ENCODE peak calls at places on chromosomes 6 and 20, in ten cellular contexts. L is K562, J is A549, V is heart left ventricle, Y is cardiac fibroblast, F is stomach, T is AG04450, D is sigmoid colon, A is pancreas, N is PC-9. U is an unnamed sample.

GRCh38 chr20:23684261-23684660 is 4.6 kb downstream of the CST4 start:
- DNase-seq in L (no peak), J (no peak), V (no peak), Y (no peak), F (no peak), T (no peak), D (no peak), A (no peak), N (no peak), U (no peak)

GRCh38 chr6:17881085-17881883 is 106.2 kb downstream of the KIF13A start:
- DNase-seq in L (no peak), J (no peak), V (peak; percentile 22), Y (no peak), F (peak; percentile 30), T (no peak), D (no peak), A (no peak), N (no peak), U (no peak)

GRCh38 chr6:149082320-149082719 is 235.2 kb upstream of the TAB2 start:
- DNase-seq in L (peak; percentile 87), J (peak; percentile 73), V (peak; percentile 76), Y (peak; percentile 88), F (peak; percentile 86), T (no peak), D (peak; percentile 88), A (peak; percentile 82), N (peak; percentile 65), U (peak; percentile 87)

GRCh38 chr20:1764136-1765033 is 106.8 kb upstream of the SIRPG start:
- DNase-seq in L (peak; percentile 65), J (peak; percentile 85), V (peak; percentile 70), Y (peak; percentile 92), F (peak; percentile 71), T (peak; percentile 62), D (peak; percentile 80), A (peak; percentile 74), N (peak; percentile 76), U (peak; percentile 79)

GRCh38 chr20:32296874-32297420 is 19.5 kb downstream of the KIF3B start:
- DNase-seq in L (no peak), J (no peak), V (no peak), Y (peak; percentile 8), F (no peak), T (no peak), D (no peak), A (no peak), N (no peak), U (no peak)

GRCh38 chr20:41664584-41664983 is 46.4 kb upstream of the CHD6 start:
- DNase-seq in L (peak; percentile 75), J (peak; percentile 59), V (no peak), Y (no peak), F (no peak), T (no peak), D (no peak), A (no peak), N (no peak), U (peak; percentile 7)

GRCh38 chr6:20404641-20405032 is 3.0 kb downstream of the E2F3 start:
- DNase-seq in L (peak; percentile 91), J (peak; percentile 78), V (peak; percentile 27), Y (peak; percentile 78), F (no peak), T (no peak), D (no peak), A (no peak), N (peak; percentile 41), U (peak; percentile 71)

GRCh38 chr6:33683051-33683571 is 28.4 kb downstream of the UQCC2 start:
- DNase-seq in L (no peak), J (no peak), V (no peak), Y (peak; percentile 10), F (no peak), T (no peak), D (no peak), A (no peak), N (no peak), U (no peak)

DNA sequence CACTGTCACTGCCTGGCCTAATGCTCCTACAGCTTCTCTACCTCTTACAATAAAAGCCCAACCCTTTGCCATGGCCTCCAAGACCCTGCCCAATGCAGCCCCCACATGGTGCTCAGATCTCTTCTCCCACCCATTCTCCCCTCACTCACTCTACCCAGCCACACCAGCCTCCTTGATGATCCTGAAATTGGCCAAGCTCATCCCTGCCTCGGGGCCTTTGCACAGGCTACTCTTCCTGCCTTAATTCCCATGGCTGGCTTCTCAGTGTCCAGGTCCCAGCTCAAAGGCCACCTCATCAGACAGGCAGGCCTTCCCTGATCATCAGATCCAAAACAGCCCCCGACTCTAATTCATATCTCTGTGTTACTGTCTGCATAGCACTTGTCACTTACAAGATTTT is 25.6 kb downstream of the PREX1 start:
- DNase-seq in L (no peak), J (no peak), V (no peak), Y (no peak), F (no peak), T (no peak), D (peak; percentile 24), A (no peak), N (no peak), U (no peak)
- TF ChIP-seq CTCF in L (no peak), J (no peak), V (no peak), Y (no peak), F (no peak), T (no peak), D (no peak), A (no peak), N (no peak), U (no peak)

DNA sequence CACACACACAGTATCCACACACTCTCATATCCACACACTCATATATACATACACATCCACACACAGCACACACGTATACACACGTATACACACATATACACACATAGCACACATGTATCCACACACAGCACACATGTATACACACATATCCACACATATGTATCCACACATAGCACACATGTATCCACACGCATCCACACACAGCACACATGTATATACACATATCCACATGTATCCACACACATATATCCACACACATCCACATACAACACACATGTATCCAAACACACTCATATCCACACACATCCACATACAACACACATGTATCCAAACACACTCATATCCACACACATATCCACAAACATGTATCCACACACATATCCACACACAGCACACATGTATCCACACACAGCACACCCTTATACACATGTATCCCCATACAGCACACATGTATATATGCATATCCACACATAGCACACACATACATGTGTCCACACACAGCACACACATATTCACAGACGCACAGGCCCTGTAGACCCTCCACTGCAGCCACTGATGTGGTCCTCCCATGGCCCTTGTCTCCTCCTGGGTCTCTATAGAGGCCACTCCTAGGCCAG is 172.1 kb downstream of the CDH4 start:
- DNase-seq in L (no peak), J (no peak), V (no peak), Y (no peak), F (no peak), T (no peak), D (no peak), A (no peak), N (no peak), U (no peak)
- H3K4me3 ChIP-seq in L (no peak overlapping the region), J (no peak overlapping the region), V (no peak overlapping the region), Y (no peak overlapping the region), F (no peak overlapping the region), T (no peak overlapping the region), D (no peak overlapping the region), A (no peak overlapping the region), N (no peak overlapping the region), U (no peak overlapping the region)

GRCh38 chr20:38217791-38218565 is 42.6 kb downstream of the KIAA1755 start:
- DNase-seq in L (peak; percentile 56), J (peak; percentile 77), V (peak; percentile 63), Y (peak; percentile 89), F (no peak), T (peak; percentile 83), D (peak; percentile 69), A (peak; percentile 44), N (peak; percentile 78), U (peak; percentile 98)

GRCh38 chr20:38221041-38221589 is 39.4 kb downstream of the KIAA1755 start:
- DNase-seq in L (peak; percentile 83), J (peak; percentile 73), V (peak; percentile 64), Y (peak; percentile 69), F (peak; percentile 71), T (no peak), D (peak; percentile 80), A (peak; percentile 89), N (peak; percentile 90), U (peak; percentile 41)

GRCh38 chr20:38220587-38220986 is 39.9 kb downstream of the KIAA1755 start:
- DNase-seq in L (no peak), J (no peak), V (no peak), Y (no peak), F (no peak), T (no peak), D (peak; percentile 27), A (no peak), N (no peak), U (no peak)

GRCh38 chr20:38218566-38218885 is 42.0 kb downstream of the KIAA1755 start:
- DNase-seq in L (no peak), J (no peak), V (no peak), Y (no peak), F (no peak), T (no peak), D (no peak), A (no peak), N (no peak), U (no peak)

DNA sequence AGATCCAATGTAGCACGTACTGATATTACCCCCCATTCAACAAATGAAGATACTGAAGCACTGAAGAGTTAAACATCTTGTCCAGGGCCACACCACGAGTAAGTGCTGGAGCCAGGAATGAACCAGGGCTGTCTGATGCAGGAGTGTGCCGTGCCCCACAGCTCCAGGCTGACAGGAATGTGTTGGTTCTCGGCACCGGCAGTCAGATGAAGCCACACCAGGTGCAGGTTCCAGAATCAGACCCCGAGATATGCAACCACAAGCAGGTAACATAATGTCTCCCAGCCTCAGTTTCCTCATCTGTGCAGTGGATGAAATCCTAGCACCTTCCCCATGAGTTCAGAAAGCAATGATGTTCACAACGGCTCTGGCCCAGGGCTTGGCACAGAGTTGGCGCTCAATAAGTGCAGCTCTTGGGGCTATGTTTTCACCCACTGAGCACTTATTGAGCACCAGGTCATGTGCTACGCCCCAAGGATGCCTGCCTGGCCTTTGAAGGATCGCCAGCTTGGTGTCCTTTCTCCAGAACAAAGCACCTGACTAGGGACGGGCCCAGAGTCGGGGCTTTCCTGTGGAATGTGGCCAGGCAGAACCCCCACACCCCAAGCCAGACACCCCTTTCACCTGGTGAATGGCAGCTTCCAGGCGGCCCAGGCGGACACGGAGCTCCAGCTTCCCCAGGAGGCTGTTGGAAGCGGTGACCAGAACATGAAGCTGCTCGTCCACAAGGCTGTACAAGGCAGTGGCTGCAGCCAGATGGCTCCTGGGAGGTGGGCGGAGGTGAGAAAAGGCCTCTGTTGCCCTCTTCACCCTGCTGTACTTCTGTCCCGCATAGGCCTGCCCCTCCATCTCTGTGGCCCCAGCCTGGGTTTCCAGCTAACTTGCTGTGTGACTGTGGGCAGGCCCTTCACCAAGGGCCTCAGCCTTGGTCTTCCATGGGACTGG is 41.3 kb downstream of the KIAA1755 start:
- DNase-seq in L (no peak), J (no peak), V (no peak), Y (no peak), F (no peak), T (no peak), D (peak; percentile 62), A (peak; percentile 46), N (no peak), U (no peak)
- TF ChIP-seq CTCF in L (no peak), J (no peak), V (no peak), Y (no peak), F (no peak), T (no peak), D (no peak), A (no peak), N (no peak), U (no peak)

GRCh38 chr6:43853066-43853650 is 83.1 kb downstream of the VEGFA start:
- DNase-seq in L (no peak), J (no peak), V (no peak), Y (no peak), F (no peak), T (no peak), D (no peak), A (no peak), N (no peak), U (no peak)

GRCh38 chr6:43851204-43851855 is 81.3 kb downstream of the VEGFA start:
- DNase-seq in L (no peak), J (no peak), V (no peak), Y (peak; percentile 88), F (no peak), T (no peak), D (no peak), A (no peak), N (peak; percentile 65), U (peak; percentile 54)

GRCh38 chr6:43849844-43850243 is 79.8 kb downstream of the VEGFA start:
- DNase-seq in L (no peak), J (no peak), V (no peak), Y (no peak), F (no peak), T (no peak), D (no peak), A (no peak), N (no peak), U (no peak)

GRCh38 chr6:43850314-43851203 is 80.5 kb downstream of the VEGFA start:
- DNase-seq in L (no peak), J (no peak), V (no peak), Y (no peak), F (no peak), T (no peak), D (no peak), A (no peak), N (no peak), U (no peak)

GRCh38 chr6:43852350-43852864 is 82.4 kb downstream of the VEGFA start:
- DNase-seq in L (no peak), J (no peak), V (no peak), Y (no peak), F (no peak), T (no peak), D (no peak), A (no peak), N (no peak), U (no peak)
- H3K4me3 ChIP-seq in L (no peak overlapping the region), J (no peak overlapping the region), V (no peak overlapping the region), Y (no peak overlapping the region), F (no peak overlapping the region), T (no peak overlapping the region), D (no peak overlapping the region), A (no peak overlapping the region), N (no peak overlapping the region), U (no peak overlapping the region)

U was measured in foreskin fibroblast.